ENCODE peak calls at places on chromosomes 13 and 19, in eight cellular contexts. X, K, N, I, S, L, F and G are unnamed samples.

GRCh38 chr13:98507060-98507797 is 69.7 kb downstream of the STK24 start:
- DNase-seq in S (no peak), K (no peak), I (no peak), N (no peak), X (peak; percentile 80), F (no peak), L (no peak), G (no peak)

GRCh38 chr13:45301263-45301662 is 39.7 kb downstream of the TPT1 start:
- DNase-seq in K (no peak), F (no peak), S (no peak), X (no peak), L (no peak), N (no peak), I (no peak), G (no peak)

GRCh38 chr19:50427997-50428425 is 4.7 kb upstream of the MYBPC2 start:
- DNase-seq in S (no peak), F (no peak), X (peak; percentile 89), I (peak; percentile 64), N (peak; percentile 14), K (no peak), L (peak; percentile 54), G (no peak)

GRCh38 chr13:102361113-102361512 is 40.7 kb downstream of the FGF14 start:
- DNase-seq in F (no peak), S (no peak), K (no peak), I (no peak), N (no peak), L (no peak), X (no peak), G (no peak)

GRCh38 chr19:3497757-3498515 is 2.5 kb downstream of the DOHH start:
- DNase-seq in K (no peak), X (no peak), L (no peak), F (no peak), N (no peak), I (no peak), S (no peak), G (no peak)

GRCh38 chr19:33456845-33457220 is 64.8 kb downstream of the PEPD start:
- DNase-seq in L (no peak), S (no peak), I (no peak), K (no peak), F (no peak), X (peak; percentile 26), N (no peak), G (no peak)

GRCh38 chr13:90947976-90948375 is 399.5 kb upstream of the MIR17HG start:
- DNase-seq in I (no peak), X (no peak), L (no peak), K (no peak), F (no peak), S (no peak), N (no peak), G (no peak)

GRCh38 chr19:41957161-41957837 is 1.8 kb downstream of the RABAC1 start:
- DNase-seq in K (no peak), I (no peak), L (no peak), X (no peak), F (no peak), S (no peak), N (no peak), G (no peak)

GRCh38 chr13:29505511-29505910 is 90.0 kb downstream of the SLC7A1 start:
- DNase-seq in L (no peak), S (no peak), X (no peak), K (no peak), N (no peak), F (no peak), I (no peak), G (no peak)

GRCh38 chr19:52190679-52191293 is 934 bp downstream of the PPP2R1A start:
- DNase-seq in L (peak; percentile 35), N (no peak), X (peak; percentile 68), S (no peak), I (peak; percentile 43), K (no peak), F (peak; percentile 33), G (no peak)

GRCh38 chr19:1882089-1882785 is 3.1 kb downstream of the ABHD17A start:
- DNase-seq in X (no peak), N (peak; percentile 58), K (peak; percentile 58), F (no peak), L (no peak), I (peak; percentile 93), S (peak; percentile 59), G (no peak)

GRCh38 chr13:110872768-110873638 is 41.9 kb downstream of the ANKRD10 start:
- DNase-seq in S (no peak), F (no peak), N (no peak), L (no peak), X (no peak), I (no peak), K (no peak), G (no peak)

GRCh38 chr13:33284916-33285315 is 639 bp downstream of the STARD13 start:
- DNase-seq in N (no peak), F (no peak), L (no peak), K (no peak), X (no peak), S (no peak), I (no peak), G (no peak)